ENCODE peak calls at places on chromosomes 11 and 22, in seven cellular contexts. One of them, this sample, is unnamed.

GRCh38 chr11:64441127-64441526 is 82.2 kb downstream of the RPS6KA4 start:
- DNase-seq in GM23338: no peak
- DNase-seq in PC-3: no peak
- DNase-seq in OCI-LY7: no peak
- DNase-seq in HCT116: no peak
- DNase-seq in neural progenitor cell: no peak
- DNase-seq in SK-N-SH: no peak
- DNase-seq in this sample: no peak

GRCh38 chr11:47056261-47056915 is 119.8 kb downstream of the CSTPP1 start:
- DNase-seq in GM23338: no peak
- DNase-seq in PC-3: no peak
- DNase-seq in OCI-LY7: no peak
- DNase-seq in HCT116: no peak
- DNase-seq in neural progenitor cell: no peak
- DNase-seq in SK-N-SH: no peak
- DNase-seq in this sample: peak

GRCh38 chr22:39598017-39598965 is 27.7 kb downstream of the CACNA1I start:
- DNase-seq in GM23338: peak
- DNase-seq in PC-3: peak
- DNase-seq in OCI-LY7: peak
- DNase-seq in HCT116: peak
- DNase-seq in neural progenitor cell: peak
- DNase-seq in SK-N-SH: no peak
- DNase-seq in this sample: peak

GRCh38 chr22:49889071-49889470 is 29.2 kb downstream of the ALG12 start:
- DNase-seq in GM23338: no peak
- DNase-seq in PC-3: no peak
- DNase-seq in OCI-LY7: no peak
- DNase-seq in HCT116: no peak
- DNase-seq in neural progenitor cell: no peak
- DNase-seq in SK-N-SH: no peak
- DNase-seq in this sample: no peak

GRCh38 chr11:5343474-5344335 is at the start of gene OR51B5:
- DNase-seq in GM23338: no peak
- DNase-seq in PC-3: no peak
- DNase-seq in OCI-LY7: no peak
- DNase-seq in HCT116: no peak
- DNase-seq in neural progenitor cell: no peak
- DNase-seq in SK-N-SH: no peak
- DNase-seq in this sample: no peak

GRCh38 chr11:22521226-22521625 is 104.4 kb downstream of the FANCF start:
- DNase-seq in GM23338: no peak
- DNase-seq in PC-3: peak
- DNase-seq in OCI-LY7: no peak
- DNase-seq in HCT116: peak
- DNase-seq in neural progenitor cell: no peak
- DNase-seq in SK-N-SH: no peak
- DNase-seq in this sample: peak

GRCh38 chr11:35045219-35045819 is 93.7 kb upstream of the CD44 start:
- DNase-seq in GM23338: no peak
- DNase-seq in PC-3: no peak
- DNase-seq in OCI-LY7: no peak
- DNase-seq in HCT116: no peak
- DNase-seq in neural progenitor cell: no peak
- DNase-seq in SK-N-SH: no peak
- DNase-seq in this sample: peak

GRCh38 chr11:109695696-109696095 is 273.7 kb downstream of the C11orf87 start:
- DNase-seq in GM23338: no peak
- DNase-seq in PC-3: no peak
- DNase-seq in OCI-LY7: no peak
- DNase-seq in HCT116: no peak
- DNase-seq in neural progenitor cell: no peak
- DNase-seq in SK-N-SH: no peak
- DNase-seq in this sample: no peak

GRCh38 chr11:62508336-62509058 is 38.1 kb downstream of the AHNAK start:
- DNase-seq in GM23338: peak
- DNase-seq in PC-3: peak
- DNase-seq in OCI-LY7: peak
- DNase-seq in HCT116: peak
- DNase-seq in neural progenitor cell: peak
- DNase-seq in SK-N-SH: peak
- DNase-seq in this sample: peak

GRCh38 chr11:44840526-44840925 is 110.2 kb downstream of the TP53I11 start:
- DNase-seq in GM23338: no peak
- DNase-seq in PC-3: no peak
- DNase-seq in OCI-LY7: no peak
- DNase-seq in HCT116: no peak
- DNase-seq in neural progenitor cell: no peak
- DNase-seq in SK-N-SH: peak
- DNase-seq in this sample: no peak

GRCh38 chr22:20244744-20245576 is 23.2 kb downstream of the RTN4R start:
- DNase-seq in GM23338: no peak
- DNase-seq in PC-3: no peak
- DNase-seq in OCI-LY7: peak
- DNase-seq in HCT116: no peak
- DNase-seq in neural progenitor cell: peak
- DNase-seq in SK-N-SH: peak
- DNase-seq in this sample: no peak

GRCh38 chr11:32563600-32563959 is 20.1 kb upstream of the EIF3M start:
- DNase-seq in GM23338: no peak
- DNase-seq in PC-3: no peak
- DNase-seq in OCI-LY7: no peak
- DNase-seq in HCT116: no peak
- DNase-seq in neural progenitor cell: no peak
- DNase-seq in SK-N-SH: no peak
- DNase-seq in this sample: no peak

GRCh38 chr11:95768521-95768920 is 21.1 kb downstream of the FAM76B start:
- DNase-seq in GM23338: peak
- DNase-seq in PC-3: no peak
- DNase-seq in OCI-LY7: no peak
- DNase-seq in HCT116: no peak
- DNase-seq in neural progenitor cell: no peak
- DNase-seq in SK-N-SH: no peak
- DNase-seq in this sample: no peak

GRCh38 chr11:72578991-72579815 is 95.0 kb downstream of the PDE2A start:
- DNase-seq in GM23338: no peak
- DNase-seq in PC-3: no peak
- DNase-seq in OCI-LY7: no peak
- DNase-seq in HCT116: no peak
- DNase-seq in neural progenitor cell: no peak
- DNase-seq in SK-N-SH: no peak
- DNase-seq in this sample: no peak

GRCh38 chr11:107018274-107018901 is at the start of gene GUCY1A2:
- DNase-seq in GM23338: peak
- DNase-seq in PC-3: no peak
- DNase-seq in OCI-LY7: no peak
- DNase-seq in HCT116: no peak
- DNase-seq in neural progenitor cell: peak
- DNase-seq in SK-N-SH: peak
- DNase-seq in this sample: peak

GRCh38 chr11:64305691-64306562 is 603 bp downstream of the ESRRA start:
- DNase-seq in GM23338: peak
- DNase-seq in PC-3: peak
- DNase-seq in OCI-LY7: peak
- DNase-seq in HCT116: peak
- DNase-seq in neural progenitor cell: peak
- DNase-seq in SK-N-SH: peak
- DNase-seq in this sample: peak

GRCh38 chr11:61418136-61418535 is 11.6 kb downstream of the CPSF7 start:
- DNase-seq in GM23338: no peak
- DNase-seq in PC-3: peak
- DNase-seq in OCI-LY7: no peak
- DNase-seq in HCT116: no peak
- DNase-seq in neural progenitor cell: no peak
- DNase-seq in SK-N-SH: no peak
- DNase-seq in this sample: no peak

GRCh38 chr11:69199583-69200295 is 44.0 kb downstream of the SMIM38 start:
- DNase-seq in GM23338: no peak
- DNase-seq in PC-3: no peak
- DNase-seq in OCI-LY7: no peak
- DNase-seq in HCT116: no peak
- DNase-seq in neural progenitor cell: no peak
- DNase-seq in SK-N-SH: no peak
- DNase-seq in this sample: no peak

GRCh38 chr11:75813126-75813525 is 1.9 kb upstream of the UVRAG start:
- DNase-seq in GM23338: no peak
- DNase-seq in PC-3: peak
- DNase-seq in OCI-LY7: no peak
- DNase-seq in HCT116: no peak
- DNase-seq in neural progenitor cell: no peak
- DNase-seq in SK-N-SH: no peak
- DNase-seq in this sample: no peak

GRCh38 chr11:71372693-71373657 is 75.2 kb downstream of the DHCR7 start:
- DNase-seq in GM23338: peak
- DNase-seq in PC-3: peak
- DNase-seq in OCI-LY7: peak
- DNase-seq in HCT116: peak
- DNase-seq in neural progenitor cell: peak
- DNase-seq in SK-N-SH: no peak
- DNase-seq in this sample: peak

GRCh38 chr11:121207485-121208115 is 85.0 kb upstream of the SC5D start:
- DNase-seq in GM23338: no peak
- DNase-seq in PC-3: no peak
- DNase-seq in OCI-LY7: no peak
- DNase-seq in HCT116: no peak
- DNase-seq in neural progenitor cell: no peak
- DNase-seq in SK-N-SH: no peak
- DNase-seq in this sample: no peak

GRCh38 chr22:43341565-43341964 is 1.6 kb downstream of the SCUBE1 start:
- DNase-seq in GM23338: no peak
- DNase-seq in PC-3: no peak
- DNase-seq in OCI-LY7: no peak
- DNase-seq in HCT116: no peak
- DNase-seq in neural progenitor cell: no peak
- DNase-seq in SK-N-SH: no peak
- DNase-seq in this sample: peak

GRCh38 chr22:30235687-30236170 is 10.8 kb downstream of the LIF start:
- DNase-seq in GM23338: peak
- DNase-seq in PC-3: peak
- DNase-seq in OCI-LY7: no peak
- DNase-seq in HCT116: no peak
- DNase-seq in neural progenitor cell: no peak
- DNase-seq in SK-N-SH: no peak
- DNase-seq in this sample: peak

GRCh38 chr11:33000181-33000580 is 15.5 kb upstream of the DEPDC7 start:
- DNase-seq in GM23338: no peak
- DNase-seq in PC-3: peak
- DNase-seq in OCI-LY7: no peak
- DNase-seq in HCT116: no peak
- DNase-seq in neural progenitor cell: no peak
- DNase-seq in SK-N-SH: no peak
- DNase-seq in this sample: no peak

GRCh38 chr11:72278911-72279310 is 34.9 kb upstream of the PHOX2A start:
- DNase-seq in GM23338: no peak
- DNase-seq in PC-3: peak
- DNase-seq in OCI-LY7: no peak
- DNase-seq in HCT116: peak
- DNase-seq in neural progenitor cell: no peak
- DNase-seq in SK-N-SH: no peak
- DNase-seq in this sample: no peak

GRCh38 chr11:100719809-100720221 is 32.7 kb downstream of the ARHGAP42 start:
- DNase-seq in GM23338: peak
- DNase-seq in PC-3: peak
- DNase-seq in OCI-LY7: no peak
- DNase-seq in HCT116: peak
- DNase-seq in neural progenitor cell: peak
- DNase-seq in SK-N-SH: no peak
- DNase-seq in this sample: peak

GRCh38 chr11:32641361-32641760 is 57.7 kb downstream of the EIF3M start:
- DNase-seq in GM23338: no peak
- DNase-seq in PC-3: no peak
- DNase-seq in OCI-LY7: no peak
- DNase-seq in HCT116: no peak
- DNase-seq in neural progenitor cell: no peak
- DNase-seq in SK-N-SH: no peak
- DNase-seq in this sample: no peak

GRCh38 chr11:72072348-72072747 is 8.0 kb downstream of the NUMA1 start:
- DNase-seq in GM23338: peak
- DNase-seq in PC-3: peak
- DNase-seq in OCI-LY7: peak
- DNase-seq in HCT116: peak
- DNase-seq in neural progenitor cell: peak
- DNase-seq in SK-N-SH: no peak
- DNase-seq in this sample: peak

GRCh38 chr11:3170756-3171670 is 5.9 kb upstream of the OSBPL5 start:
- DNase-seq in GM23338: no peak
- DNase-seq in PC-3: no peak
- DNase-seq in OCI-LY7: no peak
- DNase-seq in HCT116: no peak
- DNase-seq in neural progenitor cell: no peak
- DNase-seq in SK-N-SH: no peak
- DNase-seq in this sample: no peak
- TF ChIP-seq CTCF in GM23338: no peak
- TF ChIP-seq CTCF in PC-3: no peak
- TF ChIP-seq CTCF in OCI-LY7: no peak
- TF ChIP-seq CTCF in HCT116: no peak
- TF ChIP-seq CTCF in neural progenitor cell: no peak
- TF ChIP-seq CTCF in SK-N-SH: no peak
- TF ChIP-seq CTCF in this sample: no peak

GRCh38 chr11:57248780-57249383 is 11.8 kb upstream of the APLNR start:
- DNase-seq in GM23338: peak
- DNase-seq in PC-3: peak
- DNase-seq in OCI-LY7: peak
- DNase-seq in HCT116: peak
- DNase-seq in neural progenitor cell: peak
- DNase-seq in SK-N-SH: peak
- DNase-seq in this sample: peak
- TF ChIP-seq EZH2phosphoT487 in GM23338: no peak
- TF ChIP-seq EZH2phosphoT487 in PC-3: no peak
- TF ChIP-seq EZH2phosphoT487 in OCI-LY7: no peak
- TF ChIP-seq EZH2phosphoT487 in HCT116: no peak
- TF ChIP-seq EZH2phosphoT487 in neural progenitor cell: no peak
- TF ChIP-seq EZH2phosphoT487 in SK-N-SH: no peak
- TF ChIP-seq EZH2phosphoT487 in this sample: no peak

GRCh38 chr11:57643802-57644201 is 5.9 kb downstream of the YPEL4 start:
- DNase-seq in GM23338: no peak
- DNase-seq in PC-3: no peak
- DNase-seq in OCI-LY7: no peak
- DNase-seq in HCT116: no peak
- DNase-seq in neural progenitor cell: no peak
- DNase-seq in SK-N-SH: no peak
- DNase-seq in this sample: no peak
- TF ChIP-seq CTCF in GM23338: peak
- TF ChIP-seq CTCF in PC-3: peak
- TF ChIP-seq CTCF in OCI-LY7: no peak
- TF ChIP-seq CTCF in HCT116: peak
- TF ChIP-seq CTCF in neural progenitor cell: no peak
- TF ChIP-seq CTCF in SK-N-SH: no peak
- TF ChIP-seq CTCF in this sample: no peak

DNA sequence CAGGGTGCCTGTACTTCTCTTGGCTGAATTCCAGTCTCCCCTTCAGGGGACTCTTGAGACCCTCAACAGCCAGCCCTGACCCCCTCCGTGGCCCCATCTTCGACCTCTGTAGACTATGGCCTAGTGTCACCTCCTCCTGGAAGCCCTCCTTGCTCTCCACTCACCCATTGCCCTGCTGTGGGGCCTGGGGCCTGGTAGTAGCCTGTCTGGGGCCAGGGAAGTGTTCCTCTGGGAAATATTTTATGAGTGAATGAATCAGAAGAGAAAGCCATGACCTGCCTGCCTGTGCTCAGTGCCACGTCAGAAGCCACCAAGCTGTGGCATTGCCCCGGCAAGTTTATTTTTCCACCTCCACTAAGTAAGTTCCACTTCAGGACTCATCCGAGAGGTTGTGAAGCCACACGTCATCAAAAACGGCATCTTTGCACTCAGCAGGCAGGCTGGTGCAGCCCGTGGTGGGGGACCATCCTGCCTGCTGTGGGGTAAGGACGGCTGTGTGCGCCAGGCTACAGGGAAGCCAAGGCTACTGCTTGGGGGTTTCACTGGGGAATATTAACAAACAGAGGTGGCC is 59.6 kb upstream of the PPARA start:
- DNase-seq in GM23338: no peak
- DNase-seq in PC-3: peak
- DNase-seq in OCI-LY7: no peak
- DNase-seq in HCT116: no peak
- DNase-seq in neural progenitor cell: no peak
- DNase-seq in SK-N-SH: no peak
- DNase-seq in this sample: no peak
- TF ChIP-seq EZH2phosphoT487 in GM23338: no peak
- TF ChIP-seq EZH2phosphoT487 in PC-3: no peak
- TF ChIP-seq EZH2phosphoT487 in OCI-LY7: no peak
- TF ChIP-seq EZH2phosphoT487 in HCT116: no peak
- TF ChIP-seq EZH2phosphoT487 in neural progenitor cell: no peak
- TF ChIP-seq EZH2phosphoT487 in SK-N-SH: no peak
- TF ChIP-seq EZH2phosphoT487 in this sample: no peak

This sample was measured in hepatocyte.